ENCODE peak calls at places on chromosomes 4 and X, in five cellular contexts. One of them, this sample, is unnamed.

GRCh38 chrX:13939741-13940597 is 89.7 kb downstream of the GEMIN8 start:
- DNase-seq in fibroblast of pulmonary artery: no peak
- DNase-seq in astrocyte of the spinal cord: peak
- DNase-seq in cardiac muscle cell: no peak
- DNase-seq in body of pancreas: no peak
- DNase-seq in this sample: no peak

GRCh38 chrX:8981742-8982141 is 52.2 kb downstream of the FAM9B start:
- DNase-seq in body of pancreas: no peak
- DNase-seq in cardiac muscle cell: no peak
- DNase-seq in fibroblast of pulmonary artery: no peak
- DNase-seq in astrocyte of the spinal cord: no peak
- DNase-seq in this sample: no peak

GRCh38 chrX:100663651-100664050 is 19.7 kb downstream of the SRPX2 start:
- DNase-seq in body of pancreas: no peak
- DNase-seq in astrocyte of the spinal cord: no peak
- DNase-seq in cardiac muscle cell: no peak
- DNase-seq in fibroblast of pulmonary artery: no peak
- DNase-seq in this sample: no peak

GRCh38 chrX:68428431-68428830 is 4.9 kb downstream of the OPHN1 start:
- DNase-seq in fibroblast of pulmonary artery: peak
- DNase-seq in cardiac muscle cell: peak
- DNase-seq in body of pancreas: no peak
- DNase-seq in astrocyte of the spinal cord: peak
- DNase-seq in this sample: peak

GRCh38 chrX:10278716-10279115 is 121.9 kb downstream of the CLCN4 start:
- DNase-seq in fibroblast of pulmonary artery: no peak
- DNase-seq in astrocyte of the spinal cord: no peak
- DNase-seq in cardiac muscle cell: no peak
- DNase-seq in body of pancreas: no peak
- DNase-seq in this sample: no peak

GRCh38 chr4:15920723-15921591 is 17.6 kb downstream of the FGFBP1 start:
- DNase-seq in fibroblast of pulmonary artery: peak
- DNase-seq in astrocyte of the spinal cord: peak
- DNase-seq in body of pancreas: peak
- DNase-seq in cardiac muscle cell: peak
- DNase-seq in this sample: peak

GRCh38 chrX:11666180-11666579 is 460 bp upstream of the ARHGAP6 start:
- DNase-seq in body of pancreas: no peak
- DNase-seq in fibroblast of pulmonary artery: no peak
- DNase-seq in astrocyte of the spinal cord: peak
- DNase-seq in cardiac muscle cell: peak
- DNase-seq in this sample: no peak

GRCh38 chr4:85968945-85969830 is 390.7 kb downstream of the MAPK10 start:
- DNase-seq in cardiac muscle cell: peak
- DNase-seq in body of pancreas: no peak
- DNase-seq in astrocyte of the spinal cord: peak
- DNase-seq in fibroblast of pulmonary artery: peak
- DNase-seq in this sample: peak

GRCh38 chrX:3697701-3698279 is 15.7 kb downstream of the PRKX start:
- DNase-seq in body of pancreas: peak
- DNase-seq in cardiac muscle cell: peak
- DNase-seq in fibroblast of pulmonary artery: peak
- DNase-seq in astrocyte of the spinal cord: peak
- DNase-seq in this sample: peak

GRCh38 chrX:110383414-110383813 is 24.8 kb downstream of the RTL9 start:
- DNase-seq in cardiac muscle cell: peak
- DNase-seq in body of pancreas: no peak
- DNase-seq in fibroblast of pulmonary artery: peak
- DNase-seq in astrocyte of the spinal cord: peak
- DNase-seq in this sample: peak

GRCh38 chr4:108834787-108835384 is 72.0 kb upstream of the ETNPPL start:
- DNase-seq in fibroblast of pulmonary artery: peak
- DNase-seq in body of pancreas: no peak
- DNase-seq in astrocyte of the spinal cord: peak
- DNase-seq in cardiac muscle cell: peak
- DNase-seq in this sample: peak

GRCh38 chr4:113556382-113557134 is 205.0 kb downstream of the CAMK2D start:
- DNase-seq in cardiac muscle cell: no peak
- DNase-seq in fibroblast of pulmonary artery: no peak
- DNase-seq in astrocyte of the spinal cord: no peak
- DNase-seq in body of pancreas: no peak
- DNase-seq in this sample: no peak

GRCh38 chrX:12955882-12956703 is 18.8 kb upstream of the TMSB4X start:
- DNase-seq in fibroblast of pulmonary artery: peak
- DNase-seq in cardiac muscle cell: peak
- DNase-seq in astrocyte of the spinal cord: peak
- DNase-seq in body of pancreas: peak
- DNase-seq in this sample: peak

GRCh38 chr4:148795156-148795864 is 353.1 kb upstream of the NR3C2 start:
- DNase-seq in body of pancreas: peak
- DNase-seq in cardiac muscle cell: peak
- DNase-seq in fibroblast of pulmonary artery: peak
- DNase-seq in astrocyte of the spinal cord: peak
- DNase-seq in this sample: no peak

GRCh38 chr4:129109965-129110824 is 14.2 kb downstream of the C4orf33 start:
- DNase-seq in fibroblast of pulmonary artery: no peak
- DNase-seq in astrocyte of the spinal cord: no peak
- DNase-seq in body of pancreas: peak
- DNase-seq in cardiac muscle cell: peak
- DNase-seq in this sample: no peak

GRCh38 chr4:16264798-16265197 is 38.5 kb upstream of the TAPT1 start:
- DNase-seq in astrocyte of the spinal cord: peak
- DNase-seq in fibroblast of pulmonary artery: peak
- DNase-seq in body of pancreas: no peak
- DNase-seq in cardiac muscle cell: peak
- DNase-seq in this sample: peak

GRCh38 chr4:184473515-184474260 is 662 bp downstream of the IRF2 start:
- DNase-seq in cardiac muscle cell: peak
- DNase-seq in fibroblast of pulmonary artery: peak
- DNase-seq in body of pancreas: peak
- DNase-seq in astrocyte of the spinal cord: no peak
- DNase-seq in this sample: peak

GRCh38 chrX:15343075-15343476 is 7.8 kb upstream of the PIGA start:
- DNase-seq in fibroblast of pulmonary artery: peak
- DNase-seq in cardiac muscle cell: peak
- DNase-seq in body of pancreas: peak
- DNase-seq in astrocyte of the spinal cord: no peak
- DNase-seq in this sample: peak

GRCh38 chr4:140344621-140345020 is 28.8 kb upstream of the SCOC start:
- DNase-seq in cardiac muscle cell: no peak
- DNase-seq in fibroblast of pulmonary artery: no peak
- DNase-seq in body of pancreas: peak
- DNase-seq in astrocyte of the spinal cord: no peak
- DNase-seq in this sample: no peak

GRCh38 chr4:1096841-1097240 is 16.5 kb downstream of the RNF212 start:
- DNase-seq in fibroblast of pulmonary artery: no peak
- DNase-seq in astrocyte of the spinal cord: no peak
- DNase-seq in cardiac muscle cell: no peak
- DNase-seq in body of pancreas: no peak
- DNase-seq in this sample: no peak

GRCh38 chr4:111209706-111210105 is 586.8 kb upstream of the PITX2 start:
- DNase-seq in cardiac muscle cell: no peak
- DNase-seq in fibroblast of pulmonary artery: no peak
- DNase-seq in body of pancreas: no peak
- DNase-seq in astrocyte of the spinal cord: no peak
- DNase-seq in this sample: no peak

GRCh38 chr4:72701987-72702819 is 133.2 kb upstream of the ADAMTS3 start:
- DNase-seq in astrocyte of the spinal cord: peak
- DNase-seq in cardiac muscle cell: peak
- DNase-seq in body of pancreas: peak
- DNase-seq in fibroblast of pulmonary artery: peak
- DNase-seq in this sample: peak

GRCh38 chrX:15349046-15349445 is 13.7 kb upstream of the PIGA start:
- DNase-seq in astrocyte of the spinal cord: peak
- DNase-seq in cardiac muscle cell: peak
- DNase-seq in fibroblast of pulmonary artery: peak
- DNase-seq in body of pancreas: peak
- DNase-seq in this sample: peak

GRCh38 chr4:102317459-102317858 is 27.8 kb downstream of the SLC39A8 start:
- DNase-seq in cardiac muscle cell: no peak
- DNase-seq in fibroblast of pulmonary artery: no peak
- DNase-seq in body of pancreas: no peak
- DNase-seq in astrocyte of the spinal cord: no peak
- DNase-seq in this sample: no peak

GRCh38 chrX:80022363-80023031 is 7.9 kb downstream of the TBX22 start:
- DNase-seq in cardiac muscle cell: no peak
- DNase-seq in fibroblast of pulmonary artery: no peak
- DNase-seq in body of pancreas: no peak
- DNase-seq in astrocyte of the spinal cord: no peak
- DNase-seq in this sample: no peak

GRCh38 chrX:128106630-128107029 is 54.4 kb upstream of the ACTRT1 start:
- DNase-seq in body of pancreas: no peak
- DNase-seq in astrocyte of the spinal cord: no peak
- DNase-seq in fibroblast of pulmonary artery: no peak
- DNase-seq in cardiac muscle cell: no peak
- DNase-seq in this sample: no peak
- TF ChIP-seq CTCF in body of pancreas: peak
- TF ChIP-seq CTCF in astrocyte of the spinal cord: no peak
- TF ChIP-seq CTCF in fibroblast of pulmonary artery: no peak
- TF ChIP-seq CTCF in cardiac muscle cell: no peak
- TF ChIP-seq CTCF in this sample: no peak

GRCh38 chr4:142671516-142671915 is 174.6 kb downstream of the INPP4B start:
- DNase-seq in fibroblast of pulmonary artery: peak
- DNase-seq in astrocyte of the spinal cord: no peak
- DNase-seq in cardiac muscle cell: peak
- DNase-seq in body of pancreas: no peak
- DNase-seq in this sample: no peak
- TF ChIP-seq CTCF in fibroblast of pulmonary artery: peak
- TF ChIP-seq CTCF in astrocyte of the spinal cord: no peak
- TF ChIP-seq CTCF in cardiac muscle cell: peak
- TF ChIP-seq CTCF in body of pancreas: no peak
- TF ChIP-seq CTCF in this sample: peak

GRCh38 chr4:6910340-6910959 is 824 bp downstream of the TBC1D14 start:
- DNase-seq in astrocyte of the spinal cord: no peak
- DNase-seq in fibroblast of pulmonary artery: no peak
- DNase-seq in body of pancreas: no peak
- DNase-seq in cardiac muscle cell: no peak
- DNase-seq in this sample: no peak

GRCh38 chr4:6907658-6908191 is 1.9 kb upstream of the TBC1D14 start:
- DNase-seq in cardiac muscle cell: peak
- DNase-seq in fibroblast of pulmonary artery: peak
- DNase-seq in body of pancreas: peak
- DNase-seq in astrocyte of the spinal cord: no peak
- DNase-seq in this sample: peak

GRCh38 chr4:6909970-6910339 is 329 bp downstream of the TBC1D14 start:
- DNase-seq in astrocyte of the spinal cord: no peak
- DNase-seq in body of pancreas: no peak
- DNase-seq in fibroblast of pulmonary artery: no peak
- DNase-seq in cardiac muscle cell: no peak
- DNase-seq in this sample: no peak

GRCh38 chr4:6908397-6909112 is 1.1 kb upstream of the TBC1D14 start:
- DNase-seq in fibroblast of pulmonary artery: no peak
- DNase-seq in astrocyte of the spinal cord: no peak
- DNase-seq in cardiac muscle cell: peak
- DNase-seq in body of pancreas: no peak
- DNase-seq in this sample: peak

DNA sequence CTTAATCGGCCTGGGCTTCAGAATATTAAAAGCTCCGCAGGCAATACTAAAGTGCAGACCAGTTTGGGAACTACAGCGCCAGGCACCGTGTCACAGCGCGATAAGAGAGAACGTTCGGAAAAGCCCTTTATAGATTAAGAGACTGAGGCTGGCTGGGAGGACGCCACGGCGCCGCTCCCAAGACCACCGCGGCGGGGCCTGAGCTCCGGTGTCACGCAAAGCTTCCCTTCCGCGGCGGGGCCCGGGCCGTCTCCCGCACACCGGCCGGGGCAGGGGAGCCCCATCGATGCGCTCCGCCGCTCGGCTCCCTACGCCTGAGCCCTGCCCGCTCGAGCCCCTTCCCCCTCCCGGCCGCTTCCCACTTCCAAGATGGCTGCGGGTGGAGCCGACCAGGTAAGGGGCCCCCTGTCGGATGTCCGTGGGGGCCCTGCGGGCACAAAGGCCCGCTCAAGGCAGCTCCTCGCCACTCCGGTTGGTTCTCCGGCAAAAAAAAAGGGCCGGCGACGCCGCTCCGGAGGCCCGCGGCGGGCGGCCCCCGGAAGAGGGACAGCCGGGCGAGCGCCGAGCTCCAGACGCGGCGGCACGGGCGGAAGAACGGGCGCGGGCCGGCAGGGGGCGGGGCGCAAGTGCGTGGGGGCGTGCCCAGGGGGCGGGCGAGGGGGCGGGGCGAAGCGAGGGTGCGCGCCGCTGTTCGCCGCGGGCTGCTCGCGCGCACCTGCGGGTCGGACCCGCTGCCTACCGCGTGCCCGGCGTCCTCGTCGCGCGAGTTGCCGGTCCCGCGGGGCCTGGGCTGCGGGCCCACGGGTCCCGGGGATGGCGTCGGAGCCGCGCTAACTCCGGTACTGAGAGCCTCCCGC is at the start of gene TBC1D14:
- DNase-seq in body of pancreas: peak
- DNase-seq in astrocyte of the spinal cord: peak
- DNase-seq in fibroblast of pulmonary artery: peak
- DNase-seq in cardiac muscle cell: peak
- DNase-seq in this sample: peak
- TF ChIP-seq CTCF in body of pancreas: peak
- TF ChIP-seq CTCF in astrocyte of the spinal cord: peak
- TF ChIP-seq CTCF in fibroblast of pulmonary artery: no peak
- TF ChIP-seq CTCF in cardiac muscle cell: peak
- TF ChIP-seq CTCF in this sample: no peak

GRCh38 chr4:151014521-151015457 is at the start of gene LRBA:
- DNase-seq in fibroblast of pulmonary artery: peak
- DNase-seq in body of pancreas: peak
- DNase-seq in astrocyte of the spinal cord: peak
- DNase-seq in cardiac muscle cell: peak
- DNase-seq in this sample: peak
- TF ChIP-seq CTCF in fibroblast of pulmonary artery: no peak
- TF ChIP-seq CTCF in body of pancreas: no peak
- TF ChIP-seq CTCF in astrocyte of the spinal cord: no peak
- TF ChIP-seq CTCF in cardiac muscle cell: no peak
- TF ChIP-seq CTCF in this sample: no peak

GRCh38 chr4:180455226-180455625 is 1788.0 kb upstream of the TENM3 start:
- DNase-seq in body of pancreas: no peak
- DNase-seq in cardiac muscle cell: no peak
- DNase-seq in astrocyte of the spinal cord: no peak
- DNase-seq in fibroblast of pulmonary artery: no peak
- DNase-seq in this sample: no peak

DNA sequence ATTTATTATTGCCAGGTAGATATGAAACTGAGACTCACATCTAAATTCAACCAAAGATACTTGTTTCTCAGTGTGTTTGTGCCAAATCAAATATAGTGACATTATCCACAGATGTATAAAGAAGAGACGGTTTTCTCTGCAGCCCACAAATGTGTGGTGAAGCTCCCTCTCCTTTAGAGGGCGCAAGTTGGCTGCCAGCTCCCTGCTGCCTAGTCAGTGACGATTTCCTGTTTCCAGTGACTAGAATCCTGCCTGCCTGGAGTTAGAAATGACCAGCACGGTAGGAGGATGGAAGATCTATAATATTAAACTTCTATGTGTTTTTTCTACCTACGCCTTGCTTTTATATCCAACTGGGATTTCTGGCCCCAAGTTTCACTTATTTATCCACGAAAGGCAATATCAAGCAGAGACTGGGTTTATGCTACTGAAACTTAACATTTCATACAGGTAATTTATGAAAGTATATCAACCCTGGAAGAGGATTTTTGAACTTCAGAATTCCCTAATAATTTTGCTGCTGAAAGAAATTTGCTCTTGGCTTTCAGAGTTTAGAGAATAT is 1793.7 kb upstream of the TENM3 start:
- DNase-seq in body of pancreas: no peak
- DNase-seq in astrocyte of the spinal cord: peak
- DNase-seq in cardiac muscle cell: peak
- DNase-seq in fibroblast of pulmonary artery: peak
- DNase-seq in this sample: no peak
- TF ChIP-seq CTCF in body of pancreas: peak
- TF ChIP-seq CTCF in astrocyte of the spinal cord: peak
- TF ChIP-seq CTCF in cardiac muscle cell: no peak
- TF ChIP-seq CTCF in fibroblast of pulmonary artery: peak
- TF ChIP-seq CTCF in this sample: peak

GRCh38 chr4:41571422-41571821 is 33.5 kb downstream of the LIMCH1 start:
- DNase-seq in cardiac muscle cell: no peak
- DNase-seq in fibroblast of pulmonary artery: no peak
- DNase-seq in body of pancreas: no peak
- DNase-seq in astrocyte of the spinal cord: no peak
- DNase-seq in this sample: no peak
- TF ChIP-seq CTCF in cardiac muscle cell: no peak
- TF ChIP-seq CTCF in fibroblast of pulmonary artery: no peak
- TF ChIP-seq CTCF in body of pancreas: no peak
- TF ChIP-seq CTCF in astrocyte of the spinal cord: no peak
- TF ChIP-seq CTCF in this sample: no peak

This sample was measured in fibroblast of mammary gland.